ENCODE peak calls at places on chromosomes 5 and 9, in four cellular contexts. One of them, this sample, is unnamed.

GRCh38 chr9:137314561-137315560 is 12.8 kb upstream of the NRARP start:
- DNase-seq in GM12878: no peak
- DNase-seq in HepG2: no peak
- DNase-seq in H1: no peak
- DNase-seq in this sample: no peak

GRCh38 chr9:98442114-98442513 is 186.7 kb upstream of the TBC1D2 start:
- DNase-seq in GM12878: no peak
- DNase-seq in HepG2: no peak
- DNase-seq in H1: peak; percentile 17
- DNase-seq in this sample: no peak

GRCh38 chr5:2569201-2569600 is 182.3 kb downstream of the IRX2 start:
- DNase-seq in GM12878: no peak
- DNase-seq in HepG2: no peak
- DNase-seq in H1: no peak
- DNase-seq in this sample: no peak

GRCh38 chr9:108694191-108694590 is 161.6 kb downstream of the ACTL7B start:
- DNase-seq in GM12878: no peak
- DNase-seq in HepG2: no peak
- DNase-seq in H1: no peak
- DNase-seq in this sample: no peak

GRCh38 chr9:63816742-63817621 is 1468.0 kb downstream of the FOXD4L5 start:
- DNase-seq in GM12878: peak; percentile 80
- DNase-seq in HepG2: peak; percentile 70
- DNase-seq in H1: peak; percentile 93
- DNase-seq in this sample: peak; percentile 97

GRCh38 chr9:698276-698675 is 143.2 kb upstream of the DMRT1 start:
- DNase-seq in GM12878: no peak
- DNase-seq in HepG2: no peak
- DNase-seq in H1: no peak
- DNase-seq in this sample: no peak

GRCh38 chr5:5014836-5015235 is 125.3 kb upstream of the ADAMTS16 start:
- DNase-seq in GM12878: no peak
- DNase-seq in HepG2: no peak
- DNase-seq in H1: no peak
- DNase-seq in this sample: no peak

GRCh38 chr5:73352789-73353188 is 95.8 kb downstream of the FOXD1 start:
- DNase-seq in GM12878: no peak
- DNase-seq in HepG2: no peak
- DNase-seq in H1: no peak
- DNase-seq in this sample: no peak

GRCh38 chr5:142248853-142249462 is 75.9 kb downstream of the SPRY4 start:
- DNase-seq in GM12878: no peak
- DNase-seq in HepG2: no peak
- DNase-seq in H1: no peak
- DNase-seq in this sample: no peak

GRCh38 chr5:112935675-112936074 is 13.6 kb upstream of the REEP5 start:
- DNase-seq in GM12878: no peak
- DNase-seq in HepG2: no peak
- DNase-seq in H1: no peak
- DNase-seq in this sample: no peak

GRCh38 chr5:67182406-67182805 is 14.2 kb downstream of the CD180 start:
- DNase-seq in GM12878: no peak
- DNase-seq in HepG2: no peak
- DNase-seq in H1: no peak
- DNase-seq in this sample: no peak

GRCh38 chr9:76757274-76757673 is 7.0 kb upstream of the PCA3 start:
- DNase-seq in GM12878: no peak
- DNase-seq in HepG2: no peak
- DNase-seq in H1: no peak
- DNase-seq in this sample: no peak

GRCh38 chr5:150434502-150434901 is 15.0 kb downstream of the RPS14 start:
- DNase-seq in GM12878: no peak
- DNase-seq in HepG2: peak; percentile 40
- DNase-seq in H1: no peak
- DNase-seq in this sample: no peak

GRCh38 chr5:16372493-16372892 is 93.1 kb downstream of the ZNF622 start:
- DNase-seq in GM12878: no peak
- DNase-seq in HepG2: no peak
- DNase-seq in H1: no peak
- DNase-seq in this sample: no peak

GRCh38 chr9:94270009-94270408 is 10.9 kb downstream of the ZNF169 start:
- DNase-seq in GM12878: no peak
- DNase-seq in HepG2: peak; percentile 60
- DNase-seq in H1: no peak
- DNase-seq in this sample: no peak

GRCh38 chr5:154196955-154197652 is 6.6 kb downstream of the GALNT10 start:
- DNase-seq in GM12878: no peak
- DNase-seq in HepG2: peak; percentile 46
- DNase-seq in H1: no peak
- DNase-seq in this sample: no peak

DNA sequence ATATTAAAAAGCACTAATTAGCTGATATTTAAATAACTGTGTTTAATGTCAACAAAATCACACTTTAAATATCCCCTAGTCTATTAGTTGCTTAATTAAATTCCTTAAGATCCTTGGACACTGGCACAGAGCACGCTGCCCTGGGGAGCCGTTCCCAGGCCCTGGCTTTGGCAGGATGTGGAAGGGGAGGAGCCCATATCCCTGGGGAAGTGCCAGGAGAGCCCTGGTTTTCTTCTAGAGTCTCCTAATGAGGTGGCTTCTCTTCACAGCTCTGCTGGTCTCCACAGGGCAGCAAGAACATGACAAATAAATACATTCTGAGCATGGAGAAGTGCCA is 50.5 kb downstream of the SIL1 start:
- DNase-seq in GM12878: no peak
- DNase-seq in HepG2: no peak
- DNase-seq in H1: no peak
- DNase-seq in this sample: no peak
- TF ChIP-seq SUZ12 in GM12878: no peak
- TF ChIP-seq SUZ12 in HepG2: no peak
- TF ChIP-seq SUZ12 in H1: no peak
- TF ChIP-seq SUZ12 in this sample: no peak

DNA sequence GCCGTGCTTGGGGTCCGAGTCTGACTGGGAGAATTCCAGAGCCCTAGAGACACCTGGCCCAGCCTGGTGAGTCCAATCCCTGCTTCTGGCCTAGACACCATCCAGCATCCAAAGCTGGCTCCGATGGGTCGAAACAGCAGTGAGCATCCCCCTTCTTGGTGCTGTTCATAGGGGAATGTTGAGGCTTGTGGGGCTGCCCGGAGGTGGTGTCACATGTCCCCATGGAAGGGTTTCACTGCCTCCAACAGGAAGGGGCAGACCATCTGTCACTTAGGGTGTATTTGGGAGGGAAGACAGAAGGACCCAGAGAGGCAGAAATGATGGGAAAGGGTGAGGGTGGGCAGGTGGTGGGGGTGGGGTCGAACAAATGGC is 13.9 kb downstream of the C9orf50 start:
- DNase-seq in GM12878: no peak
- DNase-seq in HepG2: no peak
- DNase-seq in H1: no peak
- DNase-seq in this sample: no peak
- TF ChIP-seq ZNF274 in GM12878: no peak
- TF ChIP-seq ZNF274 in HepG2: no peak
- TF ChIP-seq ZNF274 in H1: no peak
- TF ChIP-seq ZNF274 in this sample: no peak

DNA sequence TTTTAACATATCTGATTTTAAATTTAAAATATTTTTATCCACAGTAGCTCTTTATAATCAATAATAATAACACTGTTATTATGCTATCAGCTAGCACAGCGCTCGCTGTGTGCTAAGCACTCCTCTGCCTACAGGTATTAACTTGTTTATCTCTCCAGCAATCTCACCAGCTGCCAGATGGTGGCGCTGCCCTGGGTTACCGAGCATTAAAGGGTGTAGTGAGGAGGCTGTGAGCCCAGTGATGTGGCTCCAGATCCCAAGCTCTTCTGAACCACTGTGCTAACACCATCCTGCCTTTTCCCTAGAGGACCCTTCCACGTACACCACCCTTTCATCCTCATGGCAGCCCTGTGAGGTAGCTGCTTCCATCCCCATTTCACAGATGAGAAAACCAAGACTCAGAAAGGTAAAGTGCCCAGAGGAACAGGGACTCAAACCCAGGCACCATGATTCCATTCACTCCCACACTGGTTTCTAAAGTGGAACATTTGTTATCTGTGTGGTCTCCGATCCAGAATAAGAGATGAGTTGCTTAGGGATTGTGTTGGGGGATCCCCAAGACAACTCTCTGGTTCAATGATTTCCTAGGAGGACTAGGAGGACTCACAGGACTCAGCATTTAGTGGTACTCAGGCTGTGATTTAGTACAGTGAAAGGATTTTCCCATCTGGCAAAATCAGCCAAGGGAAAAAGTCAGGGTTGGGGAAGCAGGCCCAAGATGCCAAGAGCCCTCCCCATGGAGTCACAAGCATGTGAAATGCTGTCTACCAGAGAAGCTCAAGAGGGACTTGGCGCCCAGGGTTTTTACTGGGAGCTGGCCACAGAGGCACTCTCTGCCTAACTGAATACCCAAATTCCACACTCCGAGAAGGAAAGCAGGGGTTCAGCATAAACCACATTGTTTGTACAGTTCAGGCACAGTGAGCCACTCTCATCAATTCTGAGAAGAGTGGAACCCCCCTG is 7.0 kb downstream of the IGFBPL1 start:
- DNase-seq in GM12878: no peak
- DNase-seq in HepG2: peak; percentile 38
- DNase-seq in H1: no peak
- DNase-seq in this sample: peak; percentile 74
- H3K36me3 ChIP-seq in GM12878: no peaks in the 10 kb centered on the region
- H3K36me3 ChIP-seq in HepG2: no peaks in the 10 kb centered on the region
- H3K36me3 ChIP-seq in H1: no peaks in the 10 kb centered on the region
- H3K36me3 ChIP-seq in this sample: no peaks in the 10 kb centered on the region

DNA sequence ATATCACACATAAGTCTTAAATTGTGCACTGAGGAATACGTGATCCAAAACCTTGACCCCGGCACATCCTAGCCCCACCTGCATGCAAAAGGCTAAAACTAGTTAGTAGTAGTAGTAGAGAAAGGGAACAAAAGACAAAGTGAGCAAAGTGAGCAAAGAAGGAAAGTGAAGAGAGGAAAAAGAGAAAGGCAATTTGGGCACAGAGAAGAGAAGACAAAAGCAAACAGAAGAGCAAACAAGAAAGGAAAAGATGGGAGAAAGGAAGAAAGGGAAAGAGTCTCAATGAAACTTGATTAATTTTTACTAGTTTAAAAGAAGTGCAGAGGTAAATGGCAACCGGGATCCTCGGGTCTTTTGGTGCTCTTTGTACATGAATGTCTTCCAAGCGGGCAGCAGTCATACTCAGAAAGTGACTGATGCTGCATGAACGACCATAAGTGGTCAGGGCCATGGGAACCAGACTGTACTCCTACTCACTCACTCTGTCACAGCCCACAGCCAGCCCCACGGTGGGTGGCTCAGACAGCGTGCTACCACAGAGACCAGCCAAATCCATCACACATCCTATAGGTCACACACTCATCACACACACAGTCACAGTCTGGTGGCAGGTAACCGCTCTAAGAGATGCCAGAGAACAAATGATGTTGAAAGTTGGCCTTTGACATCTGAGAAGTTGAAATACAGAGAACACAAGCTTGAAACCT is 203.9 kb downstream of the FBN2 start:
- DNase-seq in GM12878: no peak
- DNase-seq in HepG2: no peak
- DNase-seq in H1: no peak
- DNase-seq in this sample: no peak
- TF ChIP-seq SUZ12 in GM12878: no peak
- TF ChIP-seq SUZ12 in HepG2: no peak
- TF ChIP-seq SUZ12 in H1: no peak
- TF ChIP-seq SUZ12 in this sample: no peak

DNA sequence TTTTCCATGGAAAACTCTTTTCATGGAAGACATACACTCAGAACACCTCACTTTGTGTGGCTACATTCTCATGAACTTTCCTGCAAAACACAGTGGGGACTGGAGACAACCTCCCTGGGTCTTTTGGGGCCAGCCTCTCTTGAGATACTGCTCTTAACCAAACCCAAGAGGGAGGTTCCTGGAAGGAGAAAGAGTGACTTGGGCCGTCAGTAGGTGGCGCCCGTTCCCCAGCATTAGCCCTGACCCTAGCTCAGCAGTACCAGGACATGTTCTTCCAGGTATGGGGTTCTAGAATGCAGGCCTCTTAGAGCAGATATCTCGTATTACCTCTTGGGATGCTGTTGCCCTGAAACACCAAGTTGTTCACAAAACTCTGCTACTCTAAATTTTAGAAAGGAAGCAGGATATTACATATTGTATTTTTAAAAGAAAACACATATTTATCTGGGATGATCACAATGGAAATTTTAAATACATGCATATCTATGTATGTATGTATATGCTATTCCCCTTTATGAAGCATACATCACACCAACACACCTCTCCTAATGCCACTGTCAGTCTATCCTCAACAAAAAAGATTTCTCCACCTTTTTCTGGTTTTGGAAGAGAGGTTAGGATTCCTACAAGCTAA is 15.8 kb upstream of the GLIS3 start:
- DNase-seq in GM12878: peak; percentile 32
- DNase-seq in HepG2: peak; percentile 43
- DNase-seq in H1: peak; percentile 67
- DNase-seq in this sample: peak; percentile 85
- TF ChIP-seq ZNF274 in GM12878: no peak
- TF ChIP-seq ZNF274 in HepG2: no peak
- TF ChIP-seq ZNF274 in H1: no peak
- TF ChIP-seq ZNF274 in this sample: no peak

GRCh38 chr9:6619909-6620308 is 25.6 kb downstream of the GLDC start:
- DNase-seq in GM12878: no peak
- DNase-seq in HepG2: no peak
- DNase-seq in H1: no peak
- DNase-seq in this sample: no peak

GRCh38 chr9:6625363-6625762 is 20.2 kb downstream of the GLDC start:
- DNase-seq in GM12878: no peak
- DNase-seq in HepG2: no peak
- DNase-seq in H1: no peak
- DNase-seq in this sample: no peak

GRCh38 chr9:6620796-6621195 is 24.7 kb downstream of the GLDC start:
- DNase-seq in GM12878: no peak
- DNase-seq in HepG2: no peak
- DNase-seq in H1: no peak
- DNase-seq in this sample: no peak

GRCh38 chr9:6616976-6617375 is 28.6 kb downstream of the GLDC start:
- DNase-seq in GM12878: no peak
- DNase-seq in HepG2: no peak
- DNase-seq in H1: no peak
- DNase-seq in this sample: no peak

GRCh38 chr9:6620353-6620752 is 25.2 kb downstream of the GLDC start:
- DNase-seq in GM12878: no peak
- DNase-seq in HepG2: no peak
- DNase-seq in H1: no peak
- DNase-seq in this sample: no peak
- H3K36me3 ChIP-seq in GM12878: peaks cover 8% of the 10 kb centered on the region
- H3K36me3 ChIP-seq in HepG2: peaks cover 10% of the 10 kb centered on the region
- H3K36me3 ChIP-seq in H1: peaks cover 11% of the 10 kb centered on the region
- H3K36me3 ChIP-seq in this sample: no peaks in the 10 kb centered on the region

DNA sequence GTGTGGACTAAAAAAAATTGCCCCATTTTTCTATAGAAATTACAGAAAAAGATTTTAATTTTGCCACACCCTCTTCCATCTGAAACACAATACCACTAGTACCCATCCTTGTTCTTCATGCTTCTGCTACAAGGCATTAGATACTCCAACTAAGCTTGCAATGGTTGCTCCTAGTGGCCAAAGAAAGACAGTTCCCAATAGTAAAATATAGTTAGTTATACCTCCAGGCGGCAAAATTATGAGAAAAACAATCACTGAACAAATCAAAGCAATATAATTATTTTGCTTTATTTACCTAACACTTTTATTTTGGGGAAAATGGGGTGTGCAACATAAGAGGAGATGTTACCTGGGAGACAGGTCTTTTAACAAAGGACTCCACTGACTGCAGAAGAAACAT is 101.2 kb downstream of the RAPGEF6 start:
- DNase-seq in GM12878: no peak
- DNase-seq in HepG2: no peak
- DNase-seq in H1: no peak
- DNase-seq in this sample: no peak
- TF ChIP-seq SUZ12 in GM12878: no peak
- TF ChIP-seq SUZ12 in HepG2: no peak
- TF ChIP-seq SUZ12 in H1: no peak
- TF ChIP-seq SUZ12 in this sample: no peak

This sample was measured in NT2/D1.